ENCODE peak calls at places on chromosomes 6 and 20, in five cellular contexts. O, F, G, Q and T are unnamed samples.

GRCh38 chr6:157188213-157188612 is 135.1 kb downstream of the TMEM242 start:
- DNase-seq in F (no peak), O (no peak), Q (no peak), G (no peak), T (no peak)

GRCh38 chr6:111477481-111477938 is 5.5 kb downstream of the REV3L start:
- DNase-seq in G (no peak), F (no peak), Q (no peak), O (no peak), T (peak)

GRCh38 chr6:155974967-155975366 is 519.3 kb upstream of the NOX3 start:
- DNase-seq in F (no peak), O (no peak), G (no peak), Q (no peak), T (no peak)

GRCh38 chr6:20946037-20946436 is 411.8 kb downstream of the CDKAL1 start:
- DNase-seq in O (no peak), F (no peak), Q (no peak), G (no peak), T (peak)

GRCh38 chr6:83309344-83309743 is 116.2 kb downstream of the RWDD2A start:
- DNase-seq in F (no peak), O (no peak), G (no peak), Q (no peak), T (no peak)

GRCh38 chr6:157985378-157986155 is 3.9 kb downstream of the SYNJ2 start:
- DNase-seq in O (no peak), F (no peak), G (peak), Q (no peak), T (no peak)

GRCh38 chr6:145206247-145206907 is 528.9 kb downstream of the EPM2A start:
- DNase-seq in G (peak), Q (no peak), F (no peak), O (peak), T (no peak)

GRCh38 chr20:54848262-54848661 is 372.9 kb downstream of the DOK5 start:
- DNase-seq in F (no peak), Q (no peak), O (no peak), G (no peak), T (no peak)

GRCh38 chr6:43277083-43277642 is 20.9 kb upstream of the SLC22A7 start:
- DNase-seq in O (no peak), G (no peak), Q (peak), F (no peak), T (no peak)

GRCh38 chr20:51469578-51470520 is 72.7 kb downstream of the NFATC2 start:
- DNase-seq in F (no peak), Q (no peak), G (no peak), O (no peak), T (no peak)

GRCh38 chr20:25257130-25257529 is 9.2 kb downstream of the PYGB start:
- DNase-seq in O (no peak), Q (no peak), F (no peak), G (no peak), T (no peak)

GRCh38 chr6:24666097-24666615 is 543 bp downstream of the TDP2 start:
- DNase-seq in G (peak), O (no peak), Q (no peak), F (no peak), T (no peak)

GRCh38 chr6:14728396-14729024 is 517.4 kb upstream of the JARID2 start:
- DNase-seq in G (no peak), F (no peak), Q (no peak), O (no peak), T (no peak)

GRCh38 chr20:2358006-2358405 is 22.7 kb upstream of the TGM6 start:
- DNase-seq in O (no peak), Q (no peak), G (no peak), F (no peak), T (no peak)

GRCh38 chr20:45419188-45420091 is 3.5 kb downstream of the PIGT start:
- DNase-seq in Q (no peak), G (no peak), F (peak), O (peak), T (peak)

GRCh38 chr20:6241591-6241990 is 118.8 kb upstream of the FERMT1 start:
- DNase-seq in Q (no peak), F (no peak), O (no peak), G (no peak), T (no peak)

GRCh38 chr20:10774357-10774943 is 100.7 kb upstream of the JAG1 start:
- DNase-seq in G (no peak), O (no peak), Q (no peak), F (no peak), T (no peak)

GRCh38 chr6:143684484-143684883 is 6.7 kb downstream of the PHACTR2 start:
- DNase-seq in Q (no peak), F (no peak), G (no peak), O (no peak), T (no peak)

GRCh38 chr6:150685860-150686259 is 86.2 kb downstream of the PLEKHG1 start:
- DNase-seq in F (no peak), G (peak), O (no peak), Q (peak), T (peak)

GRCh38 chr6:51479296-51479695 is 608.1 kb downstream of the PKHD1 start:
- DNase-seq in O (no peak), F (no peak), Q (no peak), G (no peak), T (no peak)

GRCh38 chr6:31734703-31735500 is 1.4 kb downstream of the CLIC1 start:
- DNase-seq in O (no peak), F (peak), G (peak), Q (peak), T (peak)

GRCh38 chr6:75601608-75602163 is at the start of gene SENP6:
- DNase-seq in Q (peak), O (no peak), F (peak), G (peak), T (peak)

GRCh38 chr6:22413681-22414305 is 117.0 kb upstream of the PRL start:
- DNase-seq in G (no peak), F (no peak), O (no peak), Q (no peak), T (no peak)

GRCh38 chr20:54199721-54200176 is 8.1 kb upstream of the PFDN4 start:
- DNase-seq in Q (peak), G (peak), O (no peak), F (peak), T (no peak)

GRCh38 chr6:158284340-158285210 is 27.7 kb upstream of the TULP4 start:
- DNase-seq in Q (no peak), G (peak), F (no peak), O (peak), T (no peak)

GRCh38 chr6:132693478-132693877 is 20.4 kb downstream of the VNN1 start:
- DNase-seq in G (no peak), F (no peak), O (no peak), Q (no peak), T (no peak)

GRCh38 chr20:59938696-59939051 is 1.4 kb downstream of the PPP1R3D start:
- DNase-seq in F (peak), G (no peak), O (no peak), Q (no peak), T (no peak)

GRCh38 chr20:4006640-4007039 is 8.7 kb downstream of the RNF24 start:
- DNase-seq in F (peak), G (no peak), Q (peak), O (no peak), T (no peak)

GRCh38 chr6:133964052-133964451 is 11.0 kb downstream of the TBPL1 start:
- DNase-seq in G (no peak), Q (no peak), F (no peak), O (peak), T (no peak)

GRCh38 chr20:24653306-24653705 is 183.9 kb downstream of the SYNDIG1 start:
- DNase-seq in Q (no peak), O (no peak), F (no peak), G (peak), T (no peak)

GRCh38 chr6:5626727-5627426 is 365.6 kb downstream of the FARS2 start:
- DNase-seq in G (no peak), O (no peak), Q (no peak), F (no peak), T (no peak)

GRCh38 chr6:77264970-77265369 is 198.3 kb downstream of the HTR1B start:
- DNase-seq in F (no peak), G (no peak), O (no peak), Q (no peak), T (no peak)

GRCh38 chr20:58471835-58472164 is 43.4 kb downstream of the APCDD1L start:
- DNase-seq in O (no peak), Q (no peak), F (no peak), G (no peak), T (no peak)

GRCh38 chr20:36465109-36466080 is 75.9 kb upstream of the MYL9 start:
- DNase-seq in G (peak), O (peak), Q (no peak), F (no peak), T (no peak)

GRCh38 chr20:50601511-50602431 is 89.6 kb downstream of the RIPOR3 start:
- DNase-seq in Q (no peak), O (no peak), G (no peak), F (no peak), T (no peak)

GRCh38 chr6:131733376-131734016 is 22.7 kb upstream of the CTAGE9 start:
- DNase-seq in F (peak), G (no peak), Q (no peak), O (peak), T (no peak)

GRCh38 chr6:7257521-7258230 is 55.3 kb downstream of the SSR1 start:
- DNase-seq in O (no peak), G (no peak), Q (peak), F (no peak), T (no peak)

GRCh38 chr20:7974785-7975435 is 34.7 kb upstream of the HAO1 start:
- DNase-seq in F (no peak), Q (no peak), G (no peak), O (no peak), T (no peak)
- TF ChIP-seq CTCF in F (no peak), Q (no peak), G (no peak), O (no peak), T (no peak)

GRCh38 chr20:62356948-62357667 is 10.0 kb downstream of the LAMA5 start:
- DNase-seq in F (peak), G (no peak), Q (peak), O (no peak), T (no peak)
- H3K4me3 ChIP-seq in F (peak), G (no peak), Q (peak), O (no peak), T (no peak)

GRCh38 chr6:13487122-13488014 is at the start of gene GFOD1:
- DNase-seq in O (peak), Q (peak), G (peak), F (peak), T (peak)

GRCh38 chr6:13484827-13485226 is 2.6 kb downstream of the GFOD1 start:
- DNase-seq in G (no peak), Q (no peak), O (no peak), F (no peak), T (no peak)

GRCh38 chr6:13485303-13485702 is 2.1 kb downstream of the GFOD1 start:
- DNase-seq in Q (no peak), G (no peak), F (no peak), O (no peak), T (no peak)

GRCh38 chr6:13486679-13487121 is 700 bp downstream of the GFOD1 start:
- DNase-seq in G (peak), Q (peak), O (no peak), F (peak), T (peak)

DNA sequence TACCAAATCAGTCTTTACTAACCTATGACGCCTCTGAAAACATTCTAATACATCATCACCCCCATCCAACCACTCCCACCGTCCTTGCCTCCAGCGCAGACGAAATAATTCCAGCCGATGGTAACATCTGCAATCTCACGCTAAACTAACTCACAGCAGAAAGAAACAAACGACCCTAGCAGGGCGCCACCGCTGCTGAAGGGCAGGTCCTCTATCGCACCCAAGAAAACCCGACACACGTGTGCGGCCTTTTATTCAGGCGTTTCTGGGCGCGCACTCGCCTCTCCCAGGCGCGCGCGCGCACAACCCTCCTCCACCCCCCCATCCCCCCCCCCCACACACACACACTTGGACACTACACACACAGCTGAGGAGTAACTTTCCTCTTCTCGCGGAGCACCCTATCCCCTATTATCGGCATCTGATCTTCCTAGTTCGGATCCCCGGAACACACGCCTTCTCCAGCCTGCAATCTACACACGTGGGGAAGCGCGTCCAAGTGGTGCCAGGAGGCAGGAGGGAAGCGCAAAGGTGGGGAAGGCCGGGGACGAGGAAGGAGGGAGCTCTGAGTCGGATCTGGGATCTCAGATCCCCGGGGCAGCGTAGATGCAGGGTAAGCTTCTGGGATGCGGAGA is 1.4 kb downstream of the GFOD1 start:
- DNase-seq in F (no peak), O (no peak), Q (no peak), G (peak), T (peak)
- TF ChIP-seq CTCF in F (no peak), O (no peak), Q (no peak), G (no peak), T (no peak)

DNA sequence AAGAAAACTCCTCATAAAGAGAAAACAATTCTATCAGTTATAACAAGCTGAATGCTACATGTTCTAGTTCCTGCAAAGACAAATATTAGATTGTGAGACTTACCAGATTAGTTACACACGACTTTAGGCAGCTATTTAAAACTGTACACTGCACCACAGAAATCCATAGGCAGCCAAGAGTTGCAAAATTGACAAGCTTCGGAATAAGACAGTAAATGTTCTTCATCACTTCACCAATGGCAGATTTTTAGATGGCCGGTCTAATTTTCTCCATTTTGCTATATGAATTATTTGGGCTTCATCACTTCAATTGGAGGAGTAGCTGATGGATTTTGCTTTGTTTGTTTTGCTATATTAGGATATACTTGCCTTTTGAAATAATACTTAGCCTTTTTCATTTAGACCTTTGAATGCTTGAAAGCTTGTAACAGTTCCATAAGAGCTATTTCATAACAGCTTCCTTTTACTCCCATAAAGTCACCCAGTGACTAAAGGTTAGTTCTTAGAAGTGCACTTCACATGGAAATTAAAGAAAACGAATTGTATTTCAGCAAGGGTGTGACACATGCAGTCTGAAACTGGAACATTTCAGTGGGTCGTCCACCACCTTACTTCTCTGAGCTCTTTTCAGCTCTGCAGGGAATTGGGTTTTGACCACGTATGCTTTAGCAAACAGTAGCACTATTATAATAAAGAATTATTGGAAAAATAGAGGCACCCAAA is at the start of gene ROS1:
- DNase-seq in O (no peak), F (no peak), Q (no peak), G (no peak), T (no peak)
- H3K4me3 ChIP-seq in O (no peak), F (no peak), Q (no peak), G (no peak), T (no peak)

DNA sequence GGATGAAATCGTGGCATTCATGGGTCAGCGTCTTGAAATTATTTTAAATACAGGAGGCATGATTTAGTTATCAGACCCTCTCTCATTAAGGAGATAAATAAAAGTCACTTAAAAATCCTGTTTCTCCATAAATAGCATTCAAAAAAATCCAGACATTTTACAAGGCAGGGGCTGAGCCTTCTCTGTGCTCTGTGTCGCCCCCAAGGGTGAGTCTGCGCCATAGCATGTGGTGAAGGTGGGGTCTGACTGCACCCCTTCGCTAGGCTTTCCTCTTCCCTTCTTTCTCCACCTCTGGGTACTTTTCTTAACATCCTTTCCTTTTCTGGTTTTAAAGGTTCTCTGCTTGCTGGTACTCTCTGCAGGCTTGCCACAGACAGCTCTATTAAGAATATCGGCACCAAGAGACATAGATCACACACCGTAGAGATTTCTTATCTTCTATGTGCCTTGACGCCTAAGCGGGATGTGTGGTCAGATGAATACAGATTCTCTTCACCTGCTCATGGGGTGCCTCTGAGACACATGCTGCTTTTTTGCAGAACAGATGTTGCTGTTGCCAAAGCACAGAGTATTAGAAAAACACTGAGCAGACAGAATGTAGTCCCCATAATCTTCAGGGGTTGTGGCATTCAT is 20.1 kb upstream of the FAM209A start:
- DNase-seq in G (no peak), O (no peak), Q (no peak), F (no peak), T (no peak)
- TF ChIP-seq CTCF in G (peak), O (peak), Q (peak), F (peak), T (peak)

DNA sequence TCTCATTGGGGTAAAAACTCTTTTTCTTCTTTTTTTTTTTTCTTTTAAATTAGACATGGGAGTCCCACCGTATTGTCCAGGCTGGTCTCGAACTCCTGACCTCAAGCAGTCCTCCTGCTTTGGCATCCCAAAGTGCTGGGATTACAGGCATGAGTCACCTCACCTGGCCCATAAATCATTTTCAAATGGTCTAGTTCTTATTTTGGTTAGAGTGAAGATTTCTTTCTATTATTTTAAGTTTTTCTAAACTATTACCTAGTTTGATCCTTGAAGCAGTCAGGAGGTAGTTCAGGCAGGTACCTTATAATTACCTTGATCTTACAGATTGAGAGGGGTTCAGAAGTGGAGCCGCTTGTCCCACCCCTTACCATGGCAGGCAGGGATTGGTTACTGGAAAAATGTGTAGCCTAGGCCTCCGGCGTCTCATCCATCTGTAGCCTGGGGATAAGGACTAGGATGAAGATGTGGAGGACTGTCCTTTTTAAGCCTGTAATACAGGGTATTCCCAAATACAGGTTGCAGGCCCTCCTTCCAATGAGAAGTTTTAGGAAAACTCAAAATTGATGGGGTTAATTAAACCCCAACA is 2.7 kb downstream of the HMGA1 start:
- DNase-seq in Q (no peak), G (no peak), F (no peak), O (no peak), T (no peak)
- H3K4me3 ChIP-seq in Q (no peak), G (no peak), F (no peak), O (no peak), T (peak)

DNA sequence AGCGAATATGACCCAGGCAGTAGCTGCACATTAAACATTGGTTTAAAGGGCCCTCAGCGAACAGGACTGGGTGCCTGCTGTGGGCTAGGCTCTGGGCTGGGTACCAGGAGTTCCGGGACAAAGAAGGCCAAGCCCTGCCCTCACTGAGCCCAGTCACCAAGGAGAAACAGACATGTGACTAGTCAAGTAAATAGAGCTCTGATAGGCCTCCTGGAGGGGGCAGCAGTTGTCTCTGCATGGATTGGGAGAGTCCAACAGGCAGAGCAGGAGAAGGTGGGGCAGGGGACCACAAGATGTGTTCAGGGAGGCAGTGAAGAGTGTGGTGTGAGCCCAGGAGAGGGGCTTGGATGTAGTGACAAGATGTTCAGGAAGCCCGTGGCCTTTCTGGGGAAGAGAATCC is 3.1 kb downstream of the HM13 start:
- DNase-seq in O (peak), G (peak), F (peak), Q (no peak), T (no peak)
- TF ChIP-seq CTCF in O (peak), G (no peak), F (no peak), Q (no peak), T (peak)